ENCODE peak calls at places on chromosomes 6 and 20, in four cellular contexts. Q, C, F and V are unnamed samples.

GRCh38 chr20:33702861-33703260 is 16.7 kb upstream of the E2F1 start:
- DNase-seq in Q (no peak), C (no peak), F (no peak), V (no peak)

GRCh38 chr6:143575440-143575839 is 63.9 kb upstream of the FUCA2 start:
- DNase-seq in Q (peak; percentile 93), C (peak; percentile 83), F (no peak), V (peak; percentile 85)

GRCh38 chr6:38797391-38797790 is 82.3 kb downstream of the DNAH8 start:
- DNase-seq in Q (no peak), C (no peak), F (no peak), V (no peak)

GRCh38 chr20:49993301-49993751 is 10.5 kb downstream of the SNAI1 start:
- DNase-seq in Q (peak; percentile 44), C (no peak), F (no peak), V (no peak)

GRCh38 chr6:38552136-38552535 is 87.6 kb downstream of the BTBD9 start:
- DNase-seq in Q (no peak), C (peak; percentile 20), F (no peak), V (no peak)

GRCh38 chr6:123380257-123380656 is 256.5 kb downstream of the TRDN start:
- DNase-seq in Q (peak; percentile 16), C (peak; percentile 13), F (no peak), V (no peak)

GRCh38 chr6:22558288-22558882 is 11.0 kb upstream of the HDGFL1 start:
- DNase-seq in Q (no peak), C (no peak), F (no peak), V (no peak)

GRCh38 chr20:41443667-41444066 is 77.0 kb upstream of the EMILIN3 start:
- DNase-seq in Q (no peak), C (no peak), F (no peak), V (no peak)

GRCh38 chr6:15268130-15268908 is 22.4 kb downstream of the JARID2 start:
- DNase-seq in Q (no peak), C (peak; percentile 30), F (no peak), V (peak; percentile 47)

GRCh38 chr6:168028181-168028580 is 30.7 kb downstream of the KIF25 start:
- DNase-seq in Q (no peak), C (no peak), F (no peak), V (no peak)